ENCODE peak calls at places on chromosomes 11 and 22, in seven cellular contexts. M, X, Y, E, G, L and H are unnamed samples.

GRCh38 chr11:108906329-108906728 is 241.5 kb downstream of the DDX10 start:
- DNase-seq in Y (no peak), G (peak), E (no peak), X (peak), M (no peak), L (peak), H (no peak)

GRCh38 chr22:39504071-39504470 is 2.0 kb downstream of the MIEF1 start:
- DNase-seq in Y (no peak), G (no peak), L (no peak), E (no peak), X (no peak), M (no peak), H (no peak)

GRCh38 chr11:8267831-8268529 is 4.3 kb upstream of the LMO1 start:
- DNase-seq in X (no peak), E (no peak), L (no peak), Y (no peak), M (peak), G (no peak), H (no peak)

GRCh38 chr11:103488579-103488978 is 379.4 kb downstream of the DYNC2H1 start:
- DNase-seq in E (no peak), X (no peak), L (no peak), G (no peak), M (no peak), Y (no peak), H (no peak)

GRCh38 chr11:94897330-94897768 is 76.0 kb downstream of the CWC15 start:
- DNase-seq in X (peak), E (peak), M (peak), Y (peak), L (peak), G (peak), H (peak)

GRCh38 chr11:134276396-134277175 is 407 bp downstream of the GLB1L3 start:
- DNase-seq in M (peak), X (no peak), E (peak), G (no peak), Y (no peak), L (no peak), H (peak)

GRCh38 chr11:57751676-57752253 is at the start of gene BTBD18:
- DNase-seq in L (peak), E (peak), Y (no peak), M (peak), G (peak), X (peak), H (peak)

GRCh38 chr22:28917747-28918543 is 34.6 kb downstream of the ZNRF3 start:
- DNase-seq in E (peak), G (peak), L (no peak), X (peak), M (no peak), Y (peak), H (no peak)

GRCh38 chr22:36702832-36703210 is 731 bp downstream of the CACNG2 start:
- DNase-seq in M (no peak), L (no peak), X (no peak), G (no peak), Y (no peak), E (peak), H (no peak)

GRCh38 chr11:128709402-128709801 is 15.5 kb downstream of the FLI1 start:
- DNase-seq in E (peak), G (peak), L (peak), Y (no peak), X (peak), M (no peak), H (no peak)

GRCh38 chr11:128713595-128713994 is 19.7 kb downstream of the FLI1 start:
- DNase-seq in G (no peak), X (peak), M (no peak), E (no peak), Y (no peak), L (peak), H (no peak)

GRCh38 chr11:128714121-128714520 is 20.2 kb downstream of the FLI1 start:
- DNase-seq in L (peak), X (no peak), M (no peak), Y (no peak), E (no peak), G (no peak), H (no peak)

GRCh38 chr11:128708660-128709059 is 14.8 kb downstream of the FLI1 start:
- DNase-seq in Y (no peak), X (no peak), E (no peak), M (no peak), G (no peak), L (no peak), H (no peak)

DNA sequence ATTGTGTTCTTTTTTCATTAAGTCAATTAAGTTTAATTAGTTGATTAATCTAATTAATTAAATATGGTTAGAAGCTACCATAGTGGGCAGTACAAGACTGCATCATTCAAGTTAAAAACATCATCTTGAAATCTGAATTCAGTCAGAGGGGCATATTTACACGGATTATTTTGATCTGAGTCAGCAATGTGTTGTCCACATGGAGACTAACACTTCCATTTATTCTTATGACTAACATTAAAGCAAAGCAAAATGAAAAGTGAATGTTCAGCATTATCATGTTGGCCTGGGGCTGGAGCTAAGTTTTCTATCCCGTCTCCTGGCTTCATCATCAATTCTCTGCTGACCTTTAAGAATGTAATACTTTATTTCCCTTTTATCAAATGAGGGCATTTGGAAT is 17.3 kb downstream of the FLI1 start:
- DNase-seq in L (no peak), E (no peak), G (peak), Y (no peak), X (peak), M (no peak), H (no peak)
- H3K27ac ChIP-seq in L (no peak), E (no peak), G (no peak), Y (no peak), X (no peak), M (no peak), H (no peak)

GRCh38 chr22:49928571-49929552 is 10.4 kb downstream of the CRELD2 start:
- DNase-seq in E (no peak), L (no peak), X (no peak), Y (no peak), G (no peak), M (no peak), H (no peak)
- H3K23ac ChIP-seq in E (no peak), L (no peak), X (no peak), Y (no peak), G (no peak), M (no peak), H (no peak)

GRCh38 chr11:12154871-12155668 is 44.7 kb downstream of the MICAL2 start:
- DNase-seq in X (no peak), L (no peak), Y (no peak), M (no peak), E (no peak), G (no peak), H (no peak)
- H3K27ac ChIP-seq in X (no peak), L (no peak), Y (no peak), M (no peak), E (no peak), G (no peak), H (no peak)

GRCh38 chr11:7032692-7033091 is 12.4 kb downstream of the NLRP14 start:
- DNase-seq in G (no peak), L (no peak), Y (no peak), X (no peak), E (no peak), M (no peak), H (no peak)
- H3K23ac ChIP-seq in G (no peak), L (no peak), Y (no peak), X (no peak), E (no peak), M (no peak), H (no peak)

DNA sequence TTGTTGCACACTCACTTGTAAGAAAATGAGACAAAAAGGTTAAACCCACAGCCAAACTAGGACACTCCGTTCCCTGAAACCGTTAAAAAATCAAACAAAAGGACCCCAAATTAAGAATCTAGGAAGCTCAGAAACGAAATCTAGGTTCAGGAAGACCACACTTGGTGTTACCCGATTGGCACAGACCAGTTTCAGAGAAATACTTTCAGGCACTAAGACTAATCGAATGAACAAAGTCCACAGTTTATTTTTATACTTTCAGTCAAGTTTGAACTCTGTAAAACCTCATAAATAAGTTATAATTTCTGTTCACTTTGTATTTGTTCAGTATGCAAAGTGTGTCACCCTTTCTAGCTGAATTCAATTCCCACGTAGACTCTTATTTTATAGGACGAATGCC is 38.8 kb upstream of the TTC12 start:
- DNase-seq in X (no peak), M (no peak), Y (no peak), E (no peak), L (no peak), G (no peak), H (no peak)
- H3K27ac ChIP-seq in X (no peak), M (no peak), Y (no peak), E (no peak), L (no peak), G (no peak), H (no peak)

GRCh38 chr11:83674498-83674897 is 388.3 kb upstream of the CCDC90B start:
- DNase-seq in G (no peak), L (no peak), E (no peak), M (no peak), X (no peak), Y (no peak), H (no peak)
- H3K23ac ChIP-seq in G (no peak), L (no peak), E (no peak), M (no peak), X (no peak), Y (no peak), H (no peak)

GRCh38 chr11:46393231-46393616 is 1.6 kb upstream of the CHRM4 start:
- DNase-seq in G (no peak), Y (no peak), E (no peak), L (no peak), X (no peak), M (no peak), H (no peak)

GRCh38 chr11:46393759-46394158 is 2.2 kb upstream of the CHRM4 start:
- DNase-seq in Y (no peak), G (no peak), E (no peak), L (no peak), X (no peak), M (no peak), H (no peak)

GRCh38 chr11:46402957-46403902 is 11.7 kb upstream of the CHRM4 start:
- DNase-seq in X (no peak), M (no peak), L (no peak), E (no peak), Y (no peak), G (no peak), H (no peak)

GRCh38 chr11:46392421-46393230 is 1.1 kb upstream of the CHRM4 start:
- DNase-seq in L (peak), X (peak), G (peak), M (peak), E (peak), Y (peak), H (peak)

DNA sequence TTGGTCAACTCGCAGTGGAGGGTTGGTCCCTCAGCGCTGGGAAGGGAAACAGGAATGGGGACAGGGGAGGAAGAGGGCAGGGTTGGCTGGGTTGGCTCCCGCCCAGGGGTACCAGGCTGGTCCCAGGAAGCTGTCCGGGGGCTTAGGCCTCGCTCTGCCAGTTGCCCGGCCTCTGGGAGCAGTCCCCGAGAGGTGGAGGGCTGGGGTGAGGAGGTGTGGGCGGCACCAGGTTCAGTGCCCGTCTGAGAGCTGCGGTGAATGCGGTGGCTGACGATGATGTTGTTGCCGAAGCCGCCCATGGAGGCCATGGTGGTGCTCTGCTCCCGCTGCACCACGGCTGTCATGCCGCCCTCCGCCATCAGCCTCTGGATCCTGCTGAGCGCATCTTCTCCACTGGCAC is 6.0 kb upstream of the CHRM4 start:
- DNase-seq in M (no peak), G (no peak), X (no peak), Y (no peak), L (no peak), E (no peak), H (no peak)
- H3K27ac ChIP-seq in M (no peak), G (no peak), X (no peak), Y (no peak), L (no peak), E (no peak), H (no peak)